ENCODE peak calls at places on chromosome 10, in seven cellular contexts. J, O, U, M, W, A and B are unnamed samples.
A peak's percentile ranks its signal among the peaks of the same experiment; 100 is the strongest.

GRCh38 chr10:132143162-132143561 is 43.6 kb upstream of the DPYSL4 start:
- DNase-seq in O (no peak), J (peak; percentile 65), A (no peak), U (no peak), W (no peak), M (no peak), B (no peak)

GRCh38 chr10:113767222-113767621 is 15.7 kb downstream of the PLEKHS1 start:
- DNase-seq in U (no peak), O (no peak), M (no peak), A (no peak), J (no peak), W (no peak), B (no peak)

GRCh38 chr10:49109669-49110335 is 5.5 kb downstream of the VSTM4 start:
- DNase-seq in M (no peak), O (peak; percentile 79), U (no peak), W (peak; percentile 52), A (no peak), J (peak; percentile 77), B (peak; percentile 45)

GRCh38 chr10:77311186-77311585 is 326.4 kb downstream of the KCNMA1 start:
- DNase-seq in M (no peak), W (no peak), U (no peak), A (no peak), J (no peak), O (no peak), B (no peak)

GRCh38 chr10:116044722-116045374 is 228.2 kb downstream of the GFRA1 start:
- DNase-seq in W (peak; percentile 51), A (peak; percentile 53), J (no peak), M (no peak), O (no peak), U (no peak), B (peak; percentile 11)

GRCh38 chr10:31602541-31603244 is 283.7 kb downstream of the ZEB1 start:
- DNase-seq in O (no peak), U (peak; percentile 77), M (peak; percentile 95), J (peak; percentile 70), A (peak; percentile 73), W (peak; percentile 75), B (peak; percentile 69)

GRCh38 chr10:132507956-132508490 is 29.6 kb upstream of the INPP5A start:
- DNase-seq in M (peak; percentile 62), U (no peak), J (peak; percentile 7), O (no peak), W (no peak), A (no peak), B (no peak)

GRCh38 chr10:100482834-100483185 is 20.0 kb downstream of the WNT8B start:
- DNase-seq in U (no peak), A (no peak), O (no peak), J (no peak), W (no peak), M (no peak), B (no peak)

GRCh38 chr10:99673492-99673891 is 14.2 kb downstream of the ENTPD7 start:
- DNase-seq in J (no peak), W (no peak), M (no peak), U (no peak), O (no peak), A (no peak), B (no peak)

GRCh38 chr10:88804083-88804812 is 1.7 kb downstream of the LIPM start:
- DNase-seq in M (no peak), U (no peak), W (no peak), A (no peak), J (no peak), O (no peak), B (no peak)

GRCh38 chr10:116697816-116698215 is 44.5 kb downstream of the HSPA12A start:
- DNase-seq in W (no peak), M (no peak), U (no peak), A (no peak), O (no peak), J (no peak), B (no peak)

GRCh38 chr10:34403512-34403911 is 411.6 kb downstream of the PARD3 start:
- DNase-seq in J (no peak), A (no peak), O (peak; percentile 22), W (peak; percentile 66), U (no peak), M (no peak), B (peak; percentile 66)

GRCh38 chr10:48446785-48447184 is 140.3 kb downstream of the MAPK8 start:
- DNase-seq in U (no peak), A (no peak), M (no peak), O (no peak), W (no peak), J (no peak), B (no peak)

GRCh38 chr10:867807-868206 is 63.7 kb downstream of the LARP4B start:
- DNase-seq in U (no peak), A (no peak), O (no peak), M (no peak), W (no peak), J (no peak), B (no peak)

GRCh38 chr10:112792487-112793196 is 157.4 kb upstream of the TCF7L2 start:
- DNase-seq in W (peak; percentile 61), J (no peak), U (no peak), M (no peak), A (no peak), O (no peak), B (peak; percentile 80)

GRCh38 chr10:14588084-14588937 is 186.4 kb downstream of the FAM107B start:
- DNase-seq in U (no peak), W (peak; percentile 99), O (peak; percentile 98), J (no peak), M (no peak), A (peak; percentile 98), B (peak; percentile 94)
- H3K4me3 ChIP-seq in U (no peak overlapping the region), W (no peak overlapping the region), O (peak overlapping the region; percentile 22), J (no peak overlapping the region), M (no peak overlapping the region), A (no peak overlapping the region), B (peak overlapping the region; percentile 24)

GRCh38 chr10:119031496-119032059 is 2.1 kb downstream of the NANOS1 start:
- DNase-seq in J (no peak), W (peak; percentile 48), M (no peak), O (no peak), U (no peak), A (no peak), B (peak; percentile 40)

GRCh38 chr10:119030421-119031250 is 1.1 kb downstream of the NANOS1 start:
- DNase-seq in J (peak; percentile 77), U (peak; percentile 27), W (peak; percentile 56), O (no peak), A (peak; percentile 31), M (no peak), B (peak; percentile 63)

GRCh38 chr10:119026301-119027110 is 3.0 kb upstream of the NANOS1 start:
- DNase-seq in A (no peak), W (no peak), J (no peak), O (no peak), M (no peak), U (no peak), B (no peak)

GRCh38 chr10:119029613-119030420 is at the start of gene NANOS1:
- DNase-seq in A (peak; percentile 46), W (no peak), O (no peak), M (no peak), J (no peak), U (no peak), B (no peak)

DNA sequence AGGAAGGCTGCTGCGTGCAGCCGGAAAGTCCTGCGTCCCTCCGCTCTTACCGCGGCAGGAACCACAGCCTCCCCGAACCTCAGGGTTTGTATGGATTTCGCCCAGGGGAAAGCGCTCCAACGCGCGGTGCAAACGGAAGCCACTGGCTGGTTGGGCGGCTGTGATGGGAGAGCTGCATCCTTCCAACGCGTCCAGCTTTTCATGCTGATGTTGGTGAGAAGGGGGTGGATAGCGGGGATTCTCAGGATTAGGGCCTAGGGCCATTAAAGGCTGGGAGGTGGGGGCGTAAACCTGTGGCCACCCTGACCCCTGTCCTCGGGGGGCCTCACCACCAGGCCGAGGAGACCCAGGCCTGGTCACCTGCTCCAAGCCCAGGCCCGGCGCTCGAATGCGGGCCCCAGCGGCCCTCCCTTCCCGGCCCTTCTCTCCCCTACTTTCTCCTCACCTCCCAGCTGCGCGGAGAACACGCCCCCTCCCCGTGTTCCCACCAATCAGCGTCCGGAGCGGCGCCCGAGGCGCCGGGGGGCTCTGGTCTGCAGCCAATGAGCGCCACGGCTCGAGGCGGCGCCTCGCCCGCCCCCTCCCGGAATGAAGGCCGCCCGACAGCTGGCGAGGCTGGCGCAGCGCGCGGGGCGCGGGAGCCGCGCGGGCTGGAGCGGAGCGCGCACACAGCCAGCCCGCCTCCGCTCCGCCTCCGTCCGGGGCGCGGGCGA is 458 bp upstream of the NANOS1 start:
- DNase-seq in A (peak; percentile 89), M (peak; percentile 89), U (peak; percentile 87), W (peak; percentile 88), O (no peak), J (peak; percentile 97), B (peak; percentile 92)
- H3K4me3 ChIP-seq in A (peak overlapping the region; percentile 54), M (peak overlapping the region; percentile 71), U (peak overlapping the region; percentile 55), W (peak overlapping the region; percentile 70), O (no peak overlapping the region), J (no peak overlapping the region), B (peak overlapping the region; percentile 54)

GRCh38 chr10:19966751-19967150 is 150.5 kb downstream of the PLXDC2 start:
- DNase-seq in W (peak; percentile 59), U (no peak), M (no peak), A (no peak), J (peak; percentile 67), O (no peak), B (peak; percentile 56)
- H3K4me3 ChIP-seq in W (no peak overlapping the region), U (no peak overlapping the region), M (no peak overlapping the region), A (no peak overlapping the region), J (no peak overlapping the region), O (no peak overlapping the region), B (no peak overlapping the region)

GRCh38 chr10:114767101-114767588 is 54.4 kb upstream of the FHIP2A start:
- DNase-seq in W (peak; percentile 30), U (no peak), M (no peak), O (no peak), J (peak; percentile 47), A (no peak), B (peak; percentile 33)

GRCh38 chr10:114767589-114768393 is 53.8 kb upstream of the FHIP2A start:
- DNase-seq in J (peak; percentile 83), U (no peak), M (no peak), W (no peak), O (no peak), A (no peak), B (no peak)

GRCh38 chr10:114770009-114770408 is 51.6 kb upstream of the FHIP2A start:
- DNase-seq in U (no peak), A (no peak), M (no peak), O (no peak), W (no peak), J (no peak), B (no peak)

GRCh38 chr10:114766470-114766869 is 55.1 kb upstream of the FHIP2A start:
- DNase-seq in O (no peak), U (no peak), M (no peak), A (no peak), J (no peak), W (no peak), B (peak; percentile 35)

GRCh38 chr10:114768394-114768786 is 53.2 kb upstream of the FHIP2A start:
- DNase-seq in A (no peak), J (no peak), M (no peak), O (no peak), U (no peak), W (no peak), B (no peak)
- H3K4me3 ChIP-seq in A (peak overlapping the region; percentile 45), J (peak overlapping the region; percentile 48), M (peak overlapping the region; percentile 75), O (peak overlapping the region; percentile 60), U (peak overlapping the region; percentile 48), W (peak overlapping the region; percentile 71), B (peak overlapping the region; percentile 57)

GRCh38 chr10:78407009-78407711 is 373.5 kb downstream of the RPS24 start:
- DNase-seq in U (peak; percentile 92), O (peak; percentile 62), M (peak; percentile 76), W (peak; percentile 90), J (peak; percentile 91), A (no peak), B (peak; percentile 81)
- H3K4me3 ChIP-seq in U (peak overlapping the region; percentile 32), O (peak overlapping the region; percentile 35), M (peak overlapping the region; percentile 17), W (peak overlapping the region; percentile 26), J (peak overlapping the region; percentile 58), A (no peak overlapping the region), B (peak overlapping the region; percentile 39)